ENCODE peak calls at places on chromosomes 5 and 9, in five cellular contexts. L is right lobe of liver, G is cardiac fibroblast, U is PC-9, B is colonic mucosa. S is an unnamed sample.

GRCh38 chr9:110133059-110133458 is 74.9 kb downstream of the C9orf152 start:
- DNase-seq in L (no peak), G (peak; percentile 69), U (no peak), B (no peak), S (no peak)

GRCh38 chr5:71910741-71911140 is 191.7 kb downstream of the CARTPT start:
- DNase-seq in L (no peak), G (no peak), U (no peak), B (no peak), S (no peak)

GRCh38 chr5:151718653-151719052 is 31.9 kb upstream of the SPARC start:
- DNase-seq in L (no peak), G (peak; percentile 68), U (no peak), B (no peak), S (no peak)

GRCh38 chr5:134051305-134051704 is 46.5 kb upstream of the VDAC1 start:
- DNase-seq in L (no peak), G (no peak), U (peak; percentile 81), B (no peak), S (no peak)

GRCh38 chr9:111657051-111657450 is 4.4 kb upstream of the GNG10 start:
- DNase-seq in L (no peak), G (no peak), U (no peak), B (no peak), S (no peak)

GRCh38 chr5:170491479-170491878 is 12.3 kb upstream of the KCNIP1 start:
- DNase-seq in L (no peak), G (peak; percentile 97), U (peak; percentile 91), B (no peak), S (no peak)

GRCh38 chr9:38044706-38045105 is 24.3 kb downstream of the SHB start:
- DNase-seq in L (no peak), G (no peak), U (no peak), B (no peak), S (no peak)

GRCh38 chr5:180291234-180291940 is 496 bp downstream of the MAPK9 start:
- DNase-seq in L (no peak), G (no peak), U (no peak), B (peak; percentile 27), S (no peak)

GRCh38 chr9:19940808-19941207 is 152.0 kb upstream of the SLC24A2 start:
- DNase-seq in L (no peak), G (no peak), U (no peak), B (no peak), S (no peak)

GRCh38 chr9:132997591-132997990 is 19.1 kb downstream of the GFI1B start:
- DNase-seq in L (no peak), G (peak; percentile 47), U (no peak), B (no peak), S (no peak)

GRCh38 chr5:157574456-157575095 is 999 bp downstream of the ADAM19 start:
- DNase-seq in L (no peak), G (no peak), U (no peak), B (peak; percentile 29), S (peak; percentile 80)

GRCh38 chr9:75891277-75892167 is 1.0 kb downstream of the PCSK5 start:
- DNase-seq in L (peak; percentile 48), G (peak; percentile 56), U (peak; percentile 37), B (peak; percentile 73), S (peak; percentile 78)

GRCh38 chr5:58348996-58349728 is 110.7 kb downstream of the PLK2 start:
- DNase-seq in L (no peak), G (no peak), U (no peak), B (no peak), S (no peak)

GRCh38 chr9:77511525-77511924 is 136.6 kb downstream of the GNA14 start:
- DNase-seq in L (no peak), G (no peak), U (no peak), B (no peak), S (no peak)

GRCh38 chr9:109329274-109330258 is 8.7 kb upstream of the EPB41L4B start:
- DNase-seq in L (no peak), G (peak; percentile 75), U (peak; percentile 88), B (peak; percentile 80), S (peak; percentile 77)

GRCh38 chr5:143403607-143404415 is at the start of gene NR3C1:
- DNase-seq in L (peak; percentile 93), G (peak; percentile 93), U (peak; percentile 60), B (peak; percentile 81), S (peak; percentile 89)

GRCh38 chr5:177100714-177101121 is 14.0 kb downstream of the FGFR4 start:
- DNase-seq in L (no peak), G (no peak), U (no peak), B (no peak), S (no peak)

GRCh38 chr5:55226934-55227737 is at the start of gene MCIDAS:
- DNase-seq in L (peak; percentile 53), G (no peak), U (peak; percentile 40), B (peak; percentile 64), S (no peak)

GRCh38 chr5:14728109-14728938 is 63.8 kb downstream of the OTULIN start:
- DNase-seq in L (peak; percentile 90), G (no peak), U (peak; percentile 2), B (peak; percentile 63), S (no peak)

GRCh38 chr5:178672635-178673034 is 45.8 kb upstream of the CLK4 start:
- DNase-seq in L (no peak), G (no peak), U (no peak), B (no peak), S (peak; percentile 34)

GRCh38 chr5:175773534-175774070 is 97.8 kb upstream of the CPLX2 start:
- DNase-seq in L (no peak), G (no peak), U (no peak), B (no peak), S (no peak)

GRCh38 chr5:111703662-111704061 is 53.3 kb downstream of the NREP start:
- DNase-seq in L (no peak), G (no peak), U (no peak), B (no peak), S (no peak)

GRCh38 chr5:173001229-173001841 is 17.8 kb downstream of the ATP6V0E1 start:
- DNase-seq in L (peak; percentile 33), G (no peak), U (no peak), B (no peak), S (no peak)

GRCh38 chr5:172707285-172708182 is 63.5 kb downstream of the DUSP1 start:
- DNase-seq in L (peak; percentile 62), G (peak; percentile 76), U (no peak), B (no peak), S (no peak)

GRCh38 chr9:16445141-16445920 is 425.1 kb downstream of the BNC2 start:
- DNase-seq in L (no peak), G (peak; percentile 43), U (peak; percentile 61), B (no peak), S (no peak)

DNA sequence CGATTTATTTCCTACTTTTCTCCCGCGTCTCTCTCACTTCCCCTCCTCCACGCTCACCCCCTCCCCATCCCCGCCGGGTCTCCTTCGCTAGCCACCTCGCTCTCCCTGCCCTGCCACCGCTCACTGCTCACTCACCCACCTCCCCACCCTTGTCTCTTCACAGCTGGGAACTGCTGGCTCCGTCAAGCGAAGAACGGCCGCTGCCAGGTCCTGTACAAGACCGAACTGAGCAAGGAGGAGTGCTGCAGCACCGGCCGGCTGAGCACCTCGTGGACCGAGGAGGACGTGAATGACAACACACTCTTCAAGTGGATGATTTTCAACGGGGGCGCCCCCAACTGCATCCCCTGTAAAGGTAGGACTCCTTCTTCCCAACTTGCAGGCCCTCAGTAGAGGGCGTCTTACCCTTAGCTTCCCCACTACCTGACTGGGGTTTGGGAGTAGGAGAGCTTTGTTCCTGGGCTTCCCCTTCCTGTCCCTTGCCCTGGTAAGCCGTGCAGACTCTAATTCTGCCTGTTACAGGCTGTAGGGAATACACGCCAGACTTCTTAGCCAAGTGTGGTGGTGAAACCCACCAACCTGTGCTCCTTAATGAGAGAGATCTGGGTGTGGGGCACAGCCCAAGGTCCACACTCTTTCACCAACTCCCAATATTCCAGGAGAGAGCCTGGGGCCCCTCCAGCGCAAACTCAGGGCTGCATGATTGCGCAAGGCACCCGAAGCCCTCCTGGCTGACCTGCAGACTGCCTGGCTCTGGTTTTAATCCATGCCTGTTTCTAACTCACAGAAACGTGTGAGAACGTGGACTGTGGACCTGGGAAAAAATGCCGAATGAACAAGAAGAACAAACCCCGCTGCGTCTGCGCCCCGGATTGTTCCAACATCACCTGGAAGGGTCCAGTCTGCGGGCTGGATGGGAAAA is 2.5 kb downstream of the FST start:
- DNase-seq in L (peak; percentile 90), G (peak; percentile 58), U (no peak), B (peak; percentile 29), S (peak; percentile 83)
- TF ChIP-seq CTCF in L (peak; percentile 19), G (peak; percentile 37), U (no peak), B (peak; percentile 12), S (peak; percentile 16)

GRCh38 chr9:73916016-73916673 is 581.0 kb upstream of the RORB start:
- DNase-seq in L (no peak), G (peak; percentile 15), U (no peak), B (no peak), S (no peak)
- TF ChIP-seq CTCF in L (peak; percentile 20), G (no peak), U (no peak), B (no peak), S (no peak)

GRCh38 chr5:127228540-127229184 is 61.9 kb upstream of the MEGF10 start:
- DNase-seq in L (no peak), G (no peak), U (no peak), B (no peak), S (peak; percentile 44)

GRCh38 chr5:127233590-127233989 is 57.0 kb upstream of the MEGF10 start:
- DNase-seq in L (no peak), G (no peak), U (no peak), B (no peak), S (no peak)

GRCh38 chr5:127231118-127231517 is 59.5 kb upstream of the MEGF10 start:
- DNase-seq in L (no peak), G (no peak), U (no peak), B (no peak), S (no peak)

GRCh38 chr5:127227881-127228280 is 62.7 kb upstream of the MEGF10 start:
- DNase-seq in L (no peak), G (no peak), U (no peak), B (no peak), S (no peak)

DNA sequence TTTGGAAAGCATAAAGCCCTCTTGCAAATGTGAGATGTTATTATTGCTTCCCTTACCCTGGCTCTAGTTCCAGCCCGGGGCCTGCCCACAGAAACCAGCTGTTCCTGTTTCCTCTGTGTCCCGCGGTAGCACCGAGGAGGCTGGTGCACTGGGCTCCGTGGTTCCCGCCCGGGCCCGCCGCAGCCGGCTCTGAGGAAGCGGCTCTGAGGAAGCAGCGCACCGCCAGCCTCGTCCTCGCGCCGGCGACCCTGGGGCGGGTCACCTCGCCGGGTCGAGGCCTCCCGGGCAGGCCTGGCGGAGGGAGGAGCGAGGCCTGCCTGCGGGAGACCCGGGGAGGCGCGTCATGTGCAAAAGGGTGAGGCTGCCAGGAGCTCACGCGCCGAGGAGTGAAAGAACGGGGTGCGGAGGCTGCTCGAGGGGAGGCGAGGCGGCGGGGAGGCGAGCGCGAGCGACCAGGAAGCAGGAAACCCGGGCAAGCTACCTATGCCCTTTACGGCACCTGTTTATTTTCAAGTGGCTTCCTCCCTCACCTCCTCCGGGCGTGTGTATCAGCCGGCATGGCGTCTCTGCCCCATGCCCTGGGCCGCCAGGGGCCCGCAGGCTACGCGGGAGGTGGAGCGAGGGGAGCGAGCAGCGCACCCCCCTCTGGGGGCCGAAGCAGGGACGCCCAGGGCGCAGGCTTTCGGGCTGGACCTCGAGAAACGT is 61.3 kb upstream of the MEGF10 start:
- DNase-seq in L (peak; percentile 53), G (peak; percentile 46), U (peak; percentile 47), B (peak; percentile 66), S (peak; percentile 69)
- TF ChIP-seq CTCF in L (no peak), G (peak; percentile 0), U (no peak), B (no peak), S (no peak)

DNA sequence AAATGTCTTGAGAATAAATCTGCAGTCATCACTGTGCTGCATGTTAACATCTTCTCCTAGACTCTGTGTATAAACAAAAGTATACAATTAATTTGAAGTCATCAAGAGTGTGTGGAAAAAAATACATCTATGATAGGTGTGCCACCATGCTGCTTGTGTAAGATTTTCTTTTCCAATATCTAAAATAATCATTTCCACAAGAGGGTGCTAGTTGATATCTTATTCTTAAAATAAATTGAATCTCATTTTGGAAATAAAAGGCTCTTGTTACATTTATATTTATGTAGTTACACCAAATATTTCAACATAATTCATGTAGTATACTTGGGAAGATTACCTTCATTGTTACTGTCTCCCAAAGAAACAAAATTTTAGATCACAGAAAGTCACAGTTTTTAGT is 14.1 kb upstream of the MOCS2 start:
- DNase-seq in L (no peak), G (peak; percentile 43), U (no peak), B (no peak), S (no peak)
- TF ChIP-seq CTCF in L (no peak), G (no peak), U (peak; percentile 50), B (no peak), S (no peak)